ENCODE peak calls at places on chromosomes 12 and 14, in six cellular contexts. One of them, this sample, is unnamed.

GRCh38 chr12:56760460-56760859 is 2.7 kb upstream of the HSD17B6 start:
- DNase-seq in PC-3: no peak
- DNase-seq in OCI-LY7: no peak
- DNase-seq in CD4-positive, alpha-beta memory T cell: no peak
- DNase-seq in heart right ventricle: no peak
- DNase-seq in breast epithelium: no peak
- DNase-seq in this sample: no peak

GRCh38 chr14:27845241-27845850 is 921.2 kb upstream of the FOXG1 start:
- DNase-seq in PC-3: no peak
- DNase-seq in CD4-positive, alpha-beta memory T cell: no peak
- DNase-seq in heart right ventricle: no peak
- DNase-seq in OCI-LY7: no peak
- DNase-seq in breast epithelium: no peak
- DNase-seq in this sample: no peak

GRCh38 chr12:39000370-39000769 is 95.0 kb upstream of the CPNE8 start:
- DNase-seq in heart right ventricle: no peak
- DNase-seq in PC-3: no peak
- DNase-seq in OCI-LY7: no peak
- DNase-seq in CD4-positive, alpha-beta memory T cell: no peak
- DNase-seq in breast epithelium: no peak
- DNase-seq in this sample: no peak

GRCh38 chr14:49640540-49641417 is 5.7 kb upstream of the DNAAF2 start:
- DNase-seq in OCI-LY7: no peak
- DNase-seq in breast epithelium: no peak
- DNase-seq in CD4-positive, alpha-beta memory T cell: no peak
- DNase-seq in heart right ventricle: no peak
- DNase-seq in PC-3: no peak
- DNase-seq in this sample: no peak

GRCh38 chr12:52832451-52832850 is 1.7 kb downstream of the KRT79 start:
- DNase-seq in CD4-positive, alpha-beta memory T cell: no peak
- DNase-seq in heart right ventricle: no peak
- DNase-seq in OCI-LY7: no peak
- DNase-seq in PC-3: no peak
- DNase-seq in breast epithelium: no peak
- DNase-seq in this sample: no peak

GRCh38 chr14:103404032-103404918 is 19.1 kb downstream of the MARK3 start:
- DNase-seq in PC-3: no peak
- DNase-seq in heart right ventricle: no peak
- DNase-seq in OCI-LY7: no peak
- DNase-seq in CD4-positive, alpha-beta memory T cell: no peak
- DNase-seq in breast epithelium: no peak
- DNase-seq in this sample: no peak

GRCh38 chr12:100185361-100185894 is 15.2 kb upstream of the ACTR6 start:
- DNase-seq in OCI-LY7: no peak
- DNase-seq in CD4-positive, alpha-beta memory T cell: no peak
- DNase-seq in heart right ventricle: no peak
- DNase-seq in breast epithelium: no peak
- DNase-seq in PC-3: no peak
- DNase-seq in this sample: no peak

GRCh38 chr12:131855521-131856142 is 27.4 kb downstream of the MMP17 start:
- DNase-seq in heart right ventricle: no peak
- DNase-seq in PC-3: peak; percentile 24
- DNase-seq in breast epithelium: no peak
- DNase-seq in CD4-positive, alpha-beta memory T cell: no peak
- DNase-seq in OCI-LY7: no peak
- DNase-seq in this sample: no peak

GRCh38 chr12:34304546-34304945 is 282.2 kb downstream of the ALG10 start:
- DNase-seq in CD4-positive, alpha-beta memory T cell: no peak
- DNase-seq in PC-3: no peak
- DNase-seq in breast epithelium: no peak
- DNase-seq in heart right ventricle: no peak
- DNase-seq in OCI-LY7: no peak
- DNase-seq in this sample: no peak

GRCh38 chr12:43836455-43836989 is 641 bp downstream of the TMEM117 start:
- DNase-seq in heart right ventricle: no peak
- DNase-seq in CD4-positive, alpha-beta memory T cell: no peak
- DNase-seq in PC-3: peak; percentile 32
- DNase-seq in breast epithelium: no peak
- DNase-seq in OCI-LY7: no peak
- DNase-seq in this sample: no peak

GRCh38 chr12:120965534-120966091 is 12.7 kb upstream of the HNF1A start:
- DNase-seq in CD4-positive, alpha-beta memory T cell: no peak
- DNase-seq in OCI-LY7: no peak
- DNase-seq in breast epithelium: no peak
- DNase-seq in heart right ventricle: no peak
- DNase-seq in PC-3: peak; percentile 12
- DNase-seq in this sample: no peak

GRCh38 chr12:91327889-91328288 is 145.3 kb upstream of the DCN start:
- DNase-seq in breast epithelium: no peak
- DNase-seq in OCI-LY7: no peak
- DNase-seq in CD4-positive, alpha-beta memory T cell: no peak
- DNase-seq in heart right ventricle: no peak
- DNase-seq in PC-3: peak; percentile 44
- DNase-seq in this sample: no peak

GRCh38 chr12:80857311-80857710 is 80.4 kb downstream of the LIN7A start:
- DNase-seq in heart right ventricle: no peak
- DNase-seq in PC-3: no peak
- DNase-seq in CD4-positive, alpha-beta memory T cell: no peak
- DNase-seq in breast epithelium: no peak
- DNase-seq in OCI-LY7: no peak
- DNase-seq in this sample: no peak

GRCh38 chr14:106530423-106531107 is 1004.2 kb downstream of the TMEM121 start:
- DNase-seq in heart right ventricle: no peak
- DNase-seq in OCI-LY7: peak; percentile 21
- DNase-seq in CD4-positive, alpha-beta memory T cell: peak; percentile 36
- DNase-seq in breast epithelium: no peak
- DNase-seq in PC-3: no peak
- DNase-seq in this sample: no peak

GRCh38 chr12:6272300-6273208 is 37.9 kb upstream of the PLEKHG6 start:
- DNase-seq in PC-3: peak; percentile 87
- DNase-seq in heart right ventricle: no peak
- DNase-seq in breast epithelium: peak; percentile 91
- DNase-seq in OCI-LY7: no peak
- DNase-seq in CD4-positive, alpha-beta memory T cell: no peak
- DNase-seq in this sample: peak; percentile 87

GRCh38 chr14:104795468-104795780 is at the start of gene AKT1:
- DNase-seq in breast epithelium: no peak
- DNase-seq in CD4-positive, alpha-beta memory T cell: no peak
- DNase-seq in OCI-LY7: no peak
- DNase-seq in PC-3: no peak
- DNase-seq in heart right ventricle: no peak
- DNase-seq in this sample: no peak

GRCh38 chr12:108612788-108613282 is 15.0 kb upstream of the TMEM119 start:
- DNase-seq in heart right ventricle: no peak
- DNase-seq in CD4-positive, alpha-beta memory T cell: no peak
- DNase-seq in OCI-LY7: no peak
- DNase-seq in breast epithelium: no peak
- DNase-seq in PC-3: no peak
- DNase-seq in this sample: no peak

GRCh38 chr12:6567112-6567680 is 895 bp downstream of the NOP2 start:
- DNase-seq in breast epithelium: no peak
- DNase-seq in PC-3: peak; percentile 19
- DNase-seq in CD4-positive, alpha-beta memory T cell: no peak
- DNase-seq in OCI-LY7: peak; percentile 32
- DNase-seq in heart right ventricle: no peak
- DNase-seq in this sample: no peak

GRCh38 chr14:36659822-36660735 is 1.6 kb upstream of the PAX9 start:
- DNase-seq in OCI-LY7: no peak
- DNase-seq in heart right ventricle: no peak
- DNase-seq in PC-3: no peak
- DNase-seq in breast epithelium: no peak
- DNase-seq in CD4-positive, alpha-beta memory T cell: no peak
- DNase-seq in this sample: no peak

DNA sequence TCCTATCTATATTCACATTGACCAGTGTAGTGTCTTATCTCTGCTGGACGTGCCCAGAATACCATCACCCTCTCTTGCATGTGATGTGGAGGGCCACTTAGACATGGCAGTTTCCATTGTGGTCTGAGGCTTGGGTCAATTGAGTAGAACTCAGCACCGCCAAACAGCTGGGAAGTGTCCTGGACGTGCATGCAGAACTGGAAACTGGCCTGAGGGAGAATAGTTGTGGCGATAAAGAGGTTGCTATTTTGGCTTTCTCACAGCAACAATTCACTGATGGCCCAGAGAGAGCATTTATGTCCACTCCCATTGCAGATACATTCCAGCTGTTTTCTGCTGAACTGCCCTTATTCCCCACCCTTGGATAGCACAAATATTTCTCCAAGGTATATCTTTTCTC is 210.1 kb upstream of the DAAM1 start:
- DNase-seq in OCI-LY7: no peak
- DNase-seq in breast epithelium: no peak
- DNase-seq in PC-3: no peak
- DNase-seq in CD4-positive, alpha-beta memory T cell: no peak
- DNase-seq in heart right ventricle: peak; percentile 43
- DNase-seq in this sample: no peak
- H3K27ac ChIP-seq in OCI-LY7: no peak overlapping the region
- H3K27ac ChIP-seq in breast epithelium: no peak overlapping the region
- H3K27ac ChIP-seq in PC-3: no peak overlapping the region
- H3K27ac ChIP-seq in CD4-positive, alpha-beta memory T cell: no peak overlapping the region
- H3K27ac ChIP-seq in heart right ventricle: peak overlapping the region; percentile 26
- H3K27ac ChIP-seq in this sample: no peak overlapping the region

GRCh38 chr14:81170829-81171195 is 49.9 kb downstream of the GTF2A1 start:
- DNase-seq in OCI-LY7: no peak
- DNase-seq in breast epithelium: no peak
- DNase-seq in heart right ventricle: no peak
- DNase-seq in PC-3: no peak
- DNase-seq in CD4-positive, alpha-beta memory T cell: no peak
- DNase-seq in this sample: no peak
- H3K27ac ChIP-seq in OCI-LY7: peak overlapping the region; percentile 62
- H3K27ac ChIP-seq in breast epithelium: peak overlapping the region; percentile 94
- H3K27ac ChIP-seq in heart right ventricle: peak overlapping the region; percentile 97
- H3K27ac ChIP-seq in PC-3: peak overlapping the region; percentile 88
- H3K27ac ChIP-seq in CD4-positive, alpha-beta memory T cell: peak overlapping the region; percentile 55
- H3K27ac ChIP-seq in this sample: peak overlapping the region; percentile 91

GRCh38 chr12:122102331-122102730 is 23.8 kb downstream of the MLXIP start:
- DNase-seq in breast epithelium: no peak
- DNase-seq in OCI-LY7: no peak
- DNase-seq in CD4-positive, alpha-beta memory T cell: no peak
- DNase-seq in heart right ventricle: no peak
- DNase-seq in PC-3: no peak
- DNase-seq in this sample: no peak

GRCh38 chr12:122099856-122100255 is 21.3 kb downstream of the MLXIP start:
- DNase-seq in breast epithelium: no peak
- DNase-seq in heart right ventricle: no peak
- DNase-seq in PC-3: no peak
- DNase-seq in CD4-positive, alpha-beta memory T cell: peak; percentile 14
- DNase-seq in OCI-LY7: no peak
- DNase-seq in this sample: no peak

GRCh38 chr12:122100568-122100967 is 22.0 kb downstream of the MLXIP start:
- DNase-seq in heart right ventricle: no peak
- DNase-seq in CD4-positive, alpha-beta memory T cell: no peak
- DNase-seq in breast epithelium: no peak
- DNase-seq in PC-3: no peak
- DNase-seq in OCI-LY7: no peak
- DNase-seq in this sample: no peak

GRCh38 chr12:122106891-122107660 is 28.5 kb downstream of the MLXIP start:
- DNase-seq in CD4-positive, alpha-beta memory T cell: no peak
- DNase-seq in PC-3: peak; percentile 75
- DNase-seq in breast epithelium: no peak
- DNase-seq in heart right ventricle: peak; percentile 60
- DNase-seq in OCI-LY7: no peak
- DNase-seq in this sample: peak; percentile 41

DNA sequence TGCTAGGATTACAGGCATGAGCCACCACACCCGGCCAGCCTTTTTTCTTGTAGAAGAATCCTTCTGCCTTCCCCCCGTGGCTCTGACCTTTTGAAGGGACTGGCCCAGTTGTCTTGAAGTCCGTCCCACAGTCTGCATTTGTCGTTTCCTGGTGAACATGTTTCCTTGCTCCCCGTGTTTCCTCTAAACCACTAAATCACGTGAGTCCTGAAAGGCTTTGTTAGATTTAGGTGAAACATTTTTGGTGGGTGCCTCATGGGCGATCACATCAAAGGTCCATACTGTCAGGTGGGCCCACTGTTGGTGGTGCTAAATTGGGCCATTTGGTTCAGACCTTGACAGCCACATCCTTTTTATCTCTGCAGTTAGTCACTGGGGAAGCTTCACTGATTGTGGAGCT is 26.3 kb downstream of the MLXIP start:
- DNase-seq in OCI-LY7: no peak
- DNase-seq in breast epithelium: no peak
- DNase-seq in CD4-positive, alpha-beta memory T cell: no peak
- DNase-seq in PC-3: no peak
- DNase-seq in heart right ventricle: no peak
- DNase-seq in this sample: no peak
- H3K27ac ChIP-seq in OCI-LY7: no peak overlapping the region
- H3K27ac ChIP-seq in breast epithelium: no peak overlapping the region
- H3K27ac ChIP-seq in CD4-positive, alpha-beta memory T cell: no peak overlapping the region
- H3K27ac ChIP-seq in PC-3: no peak overlapping the region
- H3K27ac ChIP-seq in heart right ventricle: no peak overlapping the region
- H3K27ac ChIP-seq in this sample: no peak overlapping the region

GRCh38 chr14:61535470-61535869 is 159.8 kb upstream of the HIF1A start:
- DNase-seq in PC-3: no peak
- DNase-seq in OCI-LY7: no peak
- DNase-seq in heart right ventricle: no peak
- DNase-seq in breast epithelium: no peak
- DNase-seq in CD4-positive, alpha-beta memory T cell: no peak
- DNase-seq in this sample: no peak
- H3K27ac ChIP-seq in PC-3: no peak overlapping the region
- H3K27ac ChIP-seq in OCI-LY7: no peak overlapping the region
- H3K27ac ChIP-seq in heart right ventricle: no peak overlapping the region
- H3K27ac ChIP-seq in breast epithelium: no peak overlapping the region
- H3K27ac ChIP-seq in CD4-positive, alpha-beta memory T cell: no peak overlapping the region
- H3K27ac ChIP-seq in this sample: no peak overlapping the region

DNA sequence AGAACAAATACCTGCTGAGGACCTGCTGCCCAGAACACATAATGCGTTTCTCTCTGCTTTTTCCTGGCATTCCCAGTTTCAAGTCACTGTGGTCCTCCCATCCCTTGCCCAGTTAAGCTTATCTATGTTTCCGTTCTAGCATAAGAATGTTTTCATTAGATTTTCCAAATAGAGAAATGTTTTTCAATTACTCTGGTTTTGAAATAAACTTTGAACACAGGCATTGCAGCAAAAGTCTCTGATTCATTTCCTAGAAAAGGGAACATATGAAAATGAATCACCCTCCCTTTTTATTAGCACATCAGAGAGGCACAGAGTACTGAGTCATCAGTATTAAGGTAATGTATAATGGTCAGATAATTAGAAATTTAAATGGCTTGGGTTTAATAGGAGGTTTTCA is 201.1 kb upstream of the TMEM260 start:
- DNase-seq in CD4-positive, alpha-beta memory T cell: no peak
- DNase-seq in heart right ventricle: no peak
- DNase-seq in breast epithelium: no peak
- DNase-seq in PC-3: peak; percentile 75
- DNase-seq in OCI-LY7: no peak
- DNase-seq in this sample: peak; percentile 81
- H3K27ac ChIP-seq in CD4-positive, alpha-beta memory T cell: no peak overlapping the region
- H3K27ac ChIP-seq in heart right ventricle: no peak overlapping the region
- H3K27ac ChIP-seq in breast epithelium: no peak overlapping the region
- H3K27ac ChIP-seq in PC-3: no peak overlapping the region
- H3K27ac ChIP-seq in OCI-LY7: no peak overlapping the region
- H3K27ac ChIP-seq in this sample: no peak overlapping the region

GRCh38 chr14:52013984-52014600 is 24.7 kb downstream of the RTRAF start:
- DNase-seq in OCI-LY7: peak; percentile 15
- DNase-seq in CD4-positive, alpha-beta memory T cell: no peak
- DNase-seq in heart right ventricle: no peak
- DNase-seq in PC-3: peak; percentile 37
- DNase-seq in breast epithelium: no peak
- DNase-seq in this sample: no peak
- H3K27ac ChIP-seq in OCI-LY7: no peak overlapping the region
- H3K27ac ChIP-seq in CD4-positive, alpha-beta memory T cell: no peak overlapping the region
- H3K27ac ChIP-seq in heart right ventricle: peak overlapping the region; percentile 75
- H3K27ac ChIP-seq in PC-3: no peak overlapping the region
- H3K27ac ChIP-seq in breast epithelium: peak overlapping the region; percentile 46
- H3K27ac ChIP-seq in this sample: no peak overlapping the region

This sample was measured in RWPE1.